ENCODE peak calls at places on chromosomes 12 and 14, in ten cellular contexts. V, O, B, G, H, T, L, A, Z and J are unnamed samples.

GRCh38 chr14:99672506-99673327 is 11.4 kb upstream of the CYP46A1 start:
- DNase-seq in T (no peak), B (no peak), H (no peak), A (no peak), O (no peak), V (no peak), Z (no peak), L (no peak), G (peak; percentile 16), J (no peak)

GRCh38 chr14:94173471-94173884 is 644 bp upstream of the PPP4R4 start:
- DNase-seq in A (no peak), O (no peak), T (no peak), G (no peak), L (no peak), V (no peak), Z (peak; percentile 27), H (no peak), B (no peak), J (no peak)

GRCh38 chr12:90978117-90978770 is 23.3 kb upstream of the CCER1 start:
- DNase-seq in V (peak; percentile 55), B (peak; percentile 44), O (peak; percentile 79), H (peak; percentile 74), T (no peak), L (peak; percentile 71), Z (peak; percentile 70), A (no peak), G (no peak), J (peak; percentile 81)

GRCh38 chr12:109759076-109759420 is 45.4 kb downstream of the FAM222A start:
- DNase-seq in T (no peak), Z (no peak), A (no peak), G (no peak), L (no peak), H (no peak), O (no peak), B (no peak), V (no peak), J (no peak)

GRCh38 chr12:19431407-19432308 is 7.6 kb upstream of the AEBP2 start:
- DNase-seq in L (no peak), V (peak; percentile 56), H (no peak), O (peak; percentile 88), B (peak; percentile 41), G (no peak), A (no peak), Z (peak; percentile 32), T (no peak), J (peak; percentile 21)

GRCh38 chr12:12158858-12159257 is 88.1 kb downstream of the BCL2L14 start:
- DNase-seq in Z (no peak), O (no peak), H (no peak), L (no peak), T (no peak), A (no peak), G (no peak), V (no peak), B (no peak), J (no peak)

GRCh38 chr12:70383484-70383883 is 17.4 kb downstream of the KCNMB4 start:
- DNase-seq in B (no peak), Z (no peak), O (peak; percentile 2), G (no peak), H (no peak), A (no peak), V (no peak), T (no peak), L (no peak), J (no peak)

GRCh38 chr12:115617391-115617790 is 660.1 kb downstream of the MED13L start:
- DNase-seq in O (no peak), G (no peak), B (no peak), Z (no peak), L (no peak), A (no peak), H (no peak), V (no peak), T (no peak), J (no peak)

GRCh38 chr12:122874081-122874480 is 21.8 kb downstream of the VPS37B start:
- DNase-seq in L (no peak), T (no peak), B (no peak), Z (no peak), O (no peak), H (no peak), A (no peak), V (no peak), G (peak; percentile 38), J (no peak)

GRCh38 chr12:115710104-115710564 is 567.4 kb downstream of the MED13L start:
- DNase-seq in A (no peak), L (no peak), V (peak; percentile 6), O (peak; percentile 63), T (no peak), B (no peak), Z (peak; percentile 55), G (no peak), H (no peak), J (peak; percentile 55)

GRCh38 chr14:61409782-61410181 is 88.4 kb downstream of the PRKCH start:
- DNase-seq in L (no peak), O (no peak), A (no peak), Z (no peak), G (no peak), B (no peak), V (no peak), H (no peak), T (no peak), J (peak; percentile 18)

GRCh38 chr14:101365329-101366158 is 195.8 kb upstream of the DIO3 start:
- DNase-seq in Z (no peak), B (peak; percentile 19), G (no peak), T (no peak), V (peak; percentile 33), L (no peak), A (no peak), O (no peak), H (no peak), J (no peak)

GRCh38 chr12:117331691-117332090 is 29.7 kb downstream of the NOS1 start:
- DNase-seq in A (no peak), G (no peak), H (peak; percentile 52), L (no peak), O (no peak), Z (peak; percentile 3), V (no peak), B (no peak), T (no peak), J (peak; percentile 77)

GRCh38 chr12:4119157-4119761 is 154.3 kb upstream of the CCND2 start:
- DNase-seq in T (no peak), O (no peak), G (peak; percentile 35), H (no peak), B (no peak), A (no peak), V (no peak), L (no peak), Z (no peak), J (no peak)

GRCh38 chr14:96103075-96103474 is 63.9 kb downstream of the C14orf132 start:
- DNase-seq in T (no peak), O (no peak), G (no peak), V (no peak), Z (no peak), B (no peak), H (no peak), L (no peak), A (no peak), J (no peak)

GRCh38 chr12:108832730-108833354 is 24.5 kb downstream of the SSH1 start:
- DNase-seq in H (no peak), Z (peak; percentile 79), O (peak; percentile 91), A (no peak), V (peak; percentile 78), L (peak; percentile 86), G (no peak), B (no peak), T (no peak), J (peak; percentile 53)

GRCh38 chr12:119788783-119789182 is 88.3 kb downstream of the CIT start:
- DNase-seq in Z (peak; percentile 36), A (no peak), L (peak; percentile 40), V (no peak), B (no peak), O (peak; percentile 55), G (no peak), H (no peak), T (no peak), J (no peak)

GRCh38 chr14:104894331-104895206 is 29.5 kb downstream of the CEP170B start:
- DNase-seq in O (no peak), V (no peak), B (no peak), T (no peak), Z (no peak), H (no peak), A (no peak), G (no peak), L (no peak), J (no peak)

GRCh38 chr12:41365653-41366131 is 177.6 kb downstream of the PDZRN4 start:
- DNase-seq in Z (no peak), H (no peak), V (peak; percentile 54), T (no peak), A (no peak), O (no peak), G (no peak), B (no peak), L (no peak), J (no peak)

GRCh38 chr12:3313655-3314305 is 177.2 kb upstream of the PRMT8 start:
- DNase-seq in O (peak; percentile 20), T (no peak), Z (peak; percentile 52), B (peak; percentile 55), G (peak; percentile 5), V (peak; percentile 25), L (peak; percentile 40), H (peak; percentile 74), A (no peak), J (peak; percentile 52)

GRCh38 chr12:34598352-34598827 is 576.1 kb downstream of the ALG10 start:
- DNase-seq in Z (no peak), T (no peak), V (no peak), A (no peak), G (no peak), O (no peak), L (no peak), B (no peak), H (no peak), J (no peak)

GRCh38 chr12:25262696-25263095 is 12.0 kb upstream of the KRAS start:
- DNase-seq in A (no peak), G (no peak), T (no peak), B (no peak), H (no peak), L (no peak), V (no peak), O (no peak), Z (no peak), J (no peak)

GRCh38 chr12:20455001-20455706 is 86.8 kb downstream of the PDE3A start:
- DNase-seq in G (no peak), B (no peak), O (no peak), H (no peak), Z (no peak), V (no peak), L (no peak), A (no peak), T (no peak), J (no peak)

GRCh38 chr12:88805692-88806091 is 225.4 kb upstream of the KITLG start:
- DNase-seq in V (no peak), B (no peak), H (no peak), T (no peak), Z (peak; percentile 30), G (no peak), L (no peak), O (no peak), A (no peak), J (no peak)

GRCh38 chr12:130198026-130198662 is 35.9 kb downstream of the FZD10 start:
- DNase-seq in B (no peak), Z (no peak), L (no peak), H (no peak), O (no peak), A (no peak), G (no peak), T (no peak), V (no peak), J (no peak)

GRCh38 chr14:89805501-89805900 is 149.0 kb downstream of the EFCAB11 start:
- DNase-seq in A (no peak), L (peak; percentile 18), O (peak; percentile 62), G (no peak), V (no peak), Z (peak; percentile 21), B (no peak), H (no peak), T (no peak), J (peak; percentile 41)

GRCh38 chr14:76779221-76780057 is 18.2 kb downstream of the VASH1 start:
- DNase-seq in Z (no peak), L (no peak), G (no peak), A (no peak), O (no peak), T (no peak), H (no peak), B (no peak), V (no peak), J (no peak)

GRCh38 chr12:131057722-131058515 is 104.2 kb downstream of the ADGRD1 start:
- DNase-seq in B (no peak), V (no peak), Z (no peak), G (no peak), A (no peak), H (no peak), L (no peak), O (no peak), T (no peak), J (no peak)